ENCODE peak calls at places on chromosomes 12 and 14, in six cellular contexts. X, P, I, H, J and L are unnamed samples. For H3K36me3 and H3K4me1, the result is how much of the 10 kb centered on the place peaks cover.

GRCh38 chr14:81710232-81710845 is 176.7 kb upstream of the SEL1L start:
- DNase-seq in X (peak), J (peak), P (no peak), H (no peak), I (no peak), L (no peak)

GRCh38 chr12:46300906-46301305 is 32.1 kb upstream of the SLC38A1 start:
- DNase-seq in J (peak), I (no peak), P (peak), X (no peak), H (no peak), L (no peak)

GRCh38 chr14:67643671-67644070 is 24.0 kb downstream of the ARG2 start:
- DNase-seq in P (no peak), J (no peak), X (no peak), H (no peak), I (no peak), L (no peak)

GRCh38 chr14:66395300-66395699 is 90.9 kb upstream of the CCDC196 start:
- DNase-seq in H (no peak), X (no peak), I (no peak), J (no peak), P (no peak), L (no peak)

GRCh38 chr12:1591029-1591428 is 3.4 kb downstream of the FBXL14 start:
- DNase-seq in P (no peak), H (no peak), J (no peak), I (no peak), X (peak), L (no peak)

GRCh38 chr12:66239295-66239694 is 50.3 kb downstream of the IRAK3 start:
- DNase-seq in P (no peak), H (no peak), J (no peak), X (no peak), I (no peak), L (no peak)

GRCh38 chr12:65510584-65511050 is 232.1 kb downstream of the MSRB3 start:
- DNase-seq in P (peak), I (peak), X (no peak), H (no peak), J (peak), L (peak)

GRCh38 chr14:70871863-70872677 is 35.2 kb upstream of the PCNX1 start:
- DNase-seq in P (no peak), J (no peak), H (no peak), I (no peak), X (no peak), L (no peak)

GRCh38 chr14:99944241-99944651 is 121.0 kb upstream of the EVL start:
- DNase-seq in H (no peak), X (no peak), I (no peak), P (no peak), J (no peak), L (no peak)

GRCh38 chr14:104169765-104170113 is 31.4 kb downstream of the KIF26A start:
- DNase-seq in I (no peak), J (no peak), H (no peak), P (peak), X (no peak), L (no peak)

GRCh38 chr14:80212025-80212402 is 710 bp upstream of the DIO2 start:
- DNase-seq in X (peak), J (no peak), H (no peak), I (no peak), P (no peak), L (peak)

GRCh38 chr14:99735189-99736135 is 51.4 kb downstream of the CYP46A1 start:
- DNase-seq in P (peak), X (no peak), I (peak), H (no peak), J (no peak), L (no peak)

GRCh38 chr12:38638401-38638800 is 267.0 kb downstream of the CPNE8 start:
- DNase-seq in X (no peak), P (no peak), J (no peak), H (no peak), I (no peak), L (no peak)

GRCh38 chr12:111767362-111768158 is 827 bp downstream of the ALDH2 start:
- DNase-seq in X (peak), J (no peak), H (no peak), P (no peak), I (no peak), L (peak)

GRCh38 chr12:111248981-111249380 is 119.9 kb downstream of the PHETA1 start:
- DNase-seq in J (no peak), P (no peak), X (no peak), H (no peak), I (no peak), L (no peak)

GRCh38 chr12:55693323-55694187 is 14.1 kb downstream of the ITGA7 start:
- DNase-seq in P (no peak), H (no peak), I (no peak), J (no peak), X (no peak), L (no peak)

GRCh38 chr12:8871067-8871466 is 43.2 kb upstream of the PHC1 start:
- DNase-seq in J (no peak), X (no peak), I (no peak), P (no peak), H (no peak), L (no peak)

GRCh38 chr14:73283592-73284379 is 46.5 kb downstream of the PAPLN start:
- DNase-seq in J (no peak), X (peak), H (no peak), I (no peak), P (no peak), L (peak)

GRCh38 chr14:105141486-105142281 is 26.9 kb downstream of the JAG2 start:
- DNase-seq in H (peak), X (no peak), I (no peak), J (no peak), P (no peak), L (no peak)

GRCh38 chr14:64756712-64757111 is 52.5 kb downstream of the PLEKHG3 start:
- DNase-seq in X (no peak), P (no peak), H (no peak), I (no peak), J (no peak), L (no peak)

GRCh38 chr14:68856572-68856971 is 63.7 kb upstream of the ZFP36L1 start:
- DNase-seq in J (no peak), X (peak), P (no peak), H (no peak), I (no peak), L (no peak)

GRCh38 chr12:43044241-43044640 is 454.7 kb upstream of the PRICKLE1 start:
- DNase-seq in X (peak), I (no peak), P (no peak), J (no peak), H (no peak), L (no peak)

GRCh38 chr12:96474206-96474605 is 15.2 kb upstream of the CFAP54 start:
- DNase-seq in I (no peak), P (no peak), X (no peak), J (no peak), H (no peak), L (no peak)

GRCh38 chr12:116278667-116279066 is 1.2 kb upstream of the MED13L start:
- DNase-seq in P (no peak), J (no peak), X (no peak), I (no peak), H (no peak), L (no peak)

GRCh38 chr14:29894030-29894429 is 33.6 kb downstream of the PRKD1 start:
- DNase-seq in H (no peak), I (no peak), P (no peak), J (no peak), X (no peak), L (no peak)

DNA sequence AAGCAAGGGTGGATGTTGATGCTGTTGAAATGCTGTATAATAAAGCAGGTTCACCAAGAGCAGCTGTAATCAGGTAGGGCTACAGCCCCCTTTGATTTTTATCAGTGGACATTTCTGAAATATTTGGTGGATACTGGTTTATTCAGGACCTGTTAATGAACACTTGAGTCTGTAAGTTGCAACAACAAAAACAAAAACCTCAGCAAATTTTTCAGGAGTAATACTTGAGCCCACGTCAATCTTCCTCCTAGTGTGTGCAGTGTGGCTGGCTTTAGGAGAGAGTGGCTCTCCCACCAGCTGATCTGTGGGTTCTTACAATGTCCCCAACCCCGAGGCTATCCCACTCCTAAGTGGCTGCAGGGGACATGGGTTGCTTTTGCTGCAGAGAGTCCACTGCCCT is 347.8 kb downstream of the GLT1D1 start:
- DNase-seq in P (no peak), H (no peak), X (no peak), I (no peak), J (no peak), L (no peak)
- H3K36me3 ChIP-seq in P (under half), H (under half), X (under half), I (under half), J (under half), L (under half)

DNA sequence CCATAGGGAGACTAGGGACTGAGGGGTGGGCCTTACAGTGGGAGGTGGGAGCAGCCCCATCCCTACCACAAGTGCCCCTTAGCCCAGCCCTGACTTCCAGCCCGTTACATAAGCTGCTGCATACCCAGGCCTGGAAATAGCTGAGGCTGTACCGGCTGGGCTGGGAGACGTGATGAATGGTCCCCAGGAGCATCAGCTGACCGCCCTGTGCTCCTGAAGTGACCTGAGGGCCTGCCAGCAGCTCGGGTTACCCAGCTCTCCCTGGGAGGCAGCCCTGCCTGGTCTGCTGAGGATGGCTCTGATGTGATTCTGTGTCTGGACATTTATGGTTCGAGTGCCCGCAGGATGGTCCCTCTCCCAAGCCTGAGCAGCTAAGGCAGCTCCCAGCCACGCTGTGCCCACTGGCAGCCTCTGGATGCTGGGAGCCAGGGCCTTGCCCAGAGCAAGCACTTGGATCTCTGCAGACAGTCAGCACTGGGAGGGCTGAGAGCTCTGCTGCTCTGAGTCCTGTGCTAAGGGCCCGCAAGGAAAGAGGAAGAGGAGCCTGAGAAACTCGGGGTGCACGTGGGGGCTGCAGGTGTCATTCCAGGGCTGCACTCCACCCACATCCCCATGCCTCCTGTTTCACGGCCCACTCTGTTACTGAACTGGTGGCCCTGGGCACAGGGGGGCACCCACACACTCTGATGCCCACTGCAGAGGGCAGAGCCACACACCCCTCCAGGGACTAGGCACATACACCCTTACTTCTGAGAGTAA is 20.5 kb downstream of the TAMALIN start:
- DNase-seq in J (no peak), H (no peak), P (peak), I (no peak), X (no peak), L (no peak)
- H3K4me1 ChIP-seq in J (under half), H (under half), P (half or more), I (under half), X (under half), L (under half)

GRCh38 chr12:2752676-2753371 is 41.9 kb upstream of the FKBP4 start:
- DNase-seq in I (peak), P (peak), X (peak), J (peak), H (peak), L (peak)

GRCh38 chr12:2751686-2752085 is 43.1 kb upstream of the FKBP4 start:
- DNase-seq in H (no peak), I (no peak), P (no peak), J (no peak), X (no peak), L (no peak)

GRCh38 chr12:2750185-2750584 is 44.6 kb upstream of the FKBP4 start:
- DNase-seq in X (no peak), P (no peak), I (no peak), H (no peak), J (no peak), L (no peak)

GRCh38 chr12:2751230-2751629 is 43.5 kb upstream of the FKBP4 start:
- DNase-seq in H (no peak), I (no peak), J (no peak), X (no peak), P (no peak), L (no peak)

DNA sequence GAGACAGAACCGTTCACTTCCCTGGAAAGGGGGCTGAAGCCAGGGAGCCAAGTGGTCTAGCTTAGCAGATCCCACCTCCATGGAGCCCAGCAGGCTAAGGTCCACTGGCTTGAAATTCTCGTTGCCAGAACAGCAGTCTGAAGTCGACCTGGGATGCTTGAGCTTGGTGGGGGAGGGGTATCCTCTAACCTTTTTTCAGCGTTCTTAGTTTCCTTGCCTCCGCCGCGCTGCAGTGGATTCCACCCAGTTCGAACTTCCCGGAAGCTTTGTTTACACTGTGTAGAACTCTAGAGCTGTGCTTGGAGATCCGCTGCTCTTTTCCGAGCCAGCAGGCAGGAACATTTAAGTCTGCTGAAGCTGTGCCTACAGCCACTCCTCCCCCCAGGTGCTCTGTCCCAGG is 45.2 kb upstream of the FKBP4 start:
- DNase-seq in J (no peak), H (no peak), I (no peak), X (no peak), P (no peak), L (no peak)
- H3K36me3 ChIP-seq in J (under half), H (under half), I (under half), X (under half), P (under half), L (under half)

GRCh38 chr12:78891646-78892353 is 27.2 kb downstream of the SYT1 start:
- DNase-seq in X (no peak), I (no peak), H (no peak), P (no peak), J (no peak), L (no peak)
- H3K4me1 ChIP-seq in X (under half), I (under half), H (under half), P (under half), J (under half), L (under half)